ENCODE peak calls at places on chromosomes 6 and 20, in nine cellular contexts. A is HFF-Myc; N is CD8-positive, alpha-beta T cell; X is HCT116; O is foreskin fibroblast; B is heart left ventricle; E is heart right ventricle; J is astrocyte; H is PC-3. F is an unnamed sample.

GRCh38 chr20:10110151-10110550 is 75.4 kb downstream of the ANKEF1 start:
- DNase-seq in E (no peak), J (peak; percentile 76), H (peak; percentile 68), B (no peak), X (no peak), O (peak; percentile 62), N (no peak), A (no peak), F (peak; percentile 48)

GRCh38 chr6:1865585-1865984 is 255.9 kb downstream of the FOXC1 start:
- DNase-seq in N (no peak), X (no peak), O (no peak), B (no peak), A (no peak), H (no peak), J (no peak), E (no peak), F (no peak)

GRCh38 chr6:160042014-160042773 is 73.3 kb downstream of the IGF2R start:
- DNase-seq in O (peak; percentile 79), J (peak; percentile 84), N (no peak), H (peak; percentile 80), A (no peak), B (no peak), E (no peak), X (no peak), F (peak; percentile 33)

GRCh38 chr6:36139991-36140710 is 9.8 kb downstream of the MAPK13 start:
- DNase-seq in H (no peak), E (no peak), X (no peak), N (no peak), O (no peak), J (no peak), B (no peak), A (no peak), F (no peak)

GRCh38 chr20:43022081-43022480 is 167.6 kb downstream of the PTPRT start:
- DNase-seq in H (no peak), E (no peak), A (no peak), J (no peak), N (no peak), X (no peak), B (no peak), O (no peak), F (no peak)

GRCh38 chr20:10696650-10697049 is 22.9 kb upstream of the JAG1 start:
- DNase-seq in B (no peak), O (no peak), X (no peak), N (no peak), A (no peak), H (no peak), J (no peak), E (no peak), F (no peak)

GRCh38 chr20:57229490-57229889 is 37.0 kb downstream of the BMP7 start:
- DNase-seq in O (no peak), H (peak; percentile 33), N (no peak), B (no peak), J (no peak), E (no peak), A (no peak), X (no peak), F (no peak)

GRCh38 chr6:13278991-13279390 is 49.3 kb downstream of the TBC1D7 start:
- DNase-seq in N (no peak), H (no peak), X (no peak), A (no peak), E (no peak), J (no peak), O (peak; percentile 89), B (no peak), F (peak; percentile 98)

GRCh38 chr6:26322645-26323482 is 42.1 kb upstream of the BTN3A2 start:
- DNase-seq in A (peak; percentile 94), J (peak; percentile 92), O (peak; percentile 93), E (no peak), H (peak; percentile 96), N (peak; percentile 62), X (peak; percentile 82), B (peak; percentile 37), F (peak; percentile 93)

GRCh38 chr6:2020909-2021308 is 224.5 kb downstream of the GMDS start:
- DNase-seq in N (no peak), J (peak; percentile 65), X (no peak), A (peak; percentile 82), B (no peak), H (peak; percentile 42), O (peak; percentile 76), E (no peak), F (peak; percentile 79)

GRCh38 chr20:1119128-1119505 is 715 bp downstream of the PSMF1 start:
- DNase-seq in H (peak; percentile 21), X (no peak), N (no peak), E (no peak), J (no peak), O (peak; percentile 17), B (no peak), A (no peak), F (no peak)

DNA sequence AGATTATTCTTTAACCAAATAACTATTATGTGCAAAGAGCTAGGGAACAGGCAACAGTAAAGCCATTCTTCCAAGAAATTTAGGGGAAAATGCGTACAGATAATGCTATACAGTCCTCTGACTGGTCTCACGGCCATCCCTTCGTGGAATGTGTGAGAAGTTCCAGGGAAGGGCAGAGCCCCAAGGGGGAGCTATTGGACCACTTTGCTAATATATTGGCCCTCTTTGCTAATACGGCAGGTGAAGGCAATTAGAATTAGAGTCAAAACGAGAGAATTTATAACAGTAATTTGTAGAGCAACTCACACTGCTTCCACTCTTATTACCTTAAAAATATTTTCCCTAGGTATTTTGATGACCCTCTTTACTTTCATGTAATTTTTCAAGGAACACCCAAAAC is 140.4 kb downstream of the IMPG1 start:
- DNase-seq in N (no peak), J (no peak), B (peak; percentile 22), X (peak; percentile 19), E (no peak), H (peak; percentile 51), O (peak; percentile 35), A (no peak), F (no peak)
- TF ChIP-seq CTCF in N (no peak), J (peak; percentile 42), B (peak; percentile 49), X (peak; percentile 49), E (peak; percentile 36), H (peak; percentile 68), O (peak; percentile 35), A (peak; percentile 63), F (peak; percentile 21)

GRCh38 chr6:37372116-37372515 is 18.3 kb downstream of the RNF8 start:
- DNase-seq in B (no peak), E (no peak), X (no peak), N (no peak), J (peak; percentile 31), H (peak; percentile 6), A (no peak), O (no peak), F (no peak)

GRCh38 chr6:37376078-37376743 is 22.4 kb downstream of the RNF8 start:
- DNase-seq in B (no peak), E (no peak), O (no peak), N (no peak), H (no peak), J (no peak), X (no peak), A (no peak), F (no peak)

GRCh38 chr6:37371158-37372083 is 17.6 kb downstream of the RNF8 start:
- DNase-seq in B (no peak), A (no peak), J (no peak), O (no peak), N (no peak), E (no peak), X (no peak), H (no peak), F (no peak)

GRCh38 chr6:37375376-37375775 is 21.6 kb downstream of the RNF8 start:
- DNase-seq in X (no peak), J (no peak), O (no peak), E (no peak), N (no peak), H (no peak), A (no peak), B (no peak), F (no peak)

DNA sequence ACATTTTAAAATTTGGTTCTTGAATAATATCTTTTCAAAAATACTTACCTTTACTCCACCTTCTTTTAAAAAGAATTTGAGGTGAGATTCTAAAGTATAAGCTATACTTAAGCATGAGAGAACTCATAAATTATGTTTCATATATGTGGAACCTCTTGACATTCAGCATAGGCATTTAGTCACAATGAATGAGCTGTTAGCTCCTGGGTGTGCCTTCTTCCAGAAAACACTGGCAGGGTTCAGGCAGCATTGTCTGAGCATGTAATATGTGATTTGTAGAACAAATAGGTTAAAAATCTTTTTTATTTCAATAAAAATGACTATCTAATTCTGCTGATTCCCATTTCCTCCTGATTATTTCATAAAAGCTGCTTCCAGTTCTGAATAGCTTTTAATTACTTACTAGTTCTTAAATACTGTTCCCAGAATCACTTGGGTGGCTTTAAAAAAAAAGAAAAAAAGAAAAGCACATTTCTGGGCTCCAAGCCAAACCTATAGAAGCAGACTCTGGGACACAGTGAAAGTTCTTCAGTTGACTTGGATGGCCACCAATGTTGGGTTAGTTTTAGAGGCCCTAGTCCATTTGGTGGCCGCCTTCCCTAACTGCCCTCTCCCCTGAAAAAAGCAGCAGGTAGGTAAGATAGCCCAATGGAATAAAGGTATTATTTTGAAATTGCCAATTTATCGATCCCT is 20.2 kb downstream of the RNF8 start:
- DNase-seq in E (no peak), A (no peak), N (no peak), B (no peak), H (no peak), J (no peak), X (no peak), O (peak; percentile 13), F (no peak)
- H3K4me3 ChIP-seq in E (no peak overlapping the region), A (no peak overlapping the region), N (no peak overlapping the region), B (no peak overlapping the region), H (no peak overlapping the region), J (no peak overlapping the region), X (no peak overlapping the region), O (no peak overlapping the region), F (no peak overlapping the region)

GRCh38 chr6:55449219-55449618 is 122.0 kb downstream of the GFRAL start:
- DNase-seq in B (no peak), X (no peak), O (no peak), E (no peak), H (peak; percentile 41), A (no peak), N (no peak), J (no peak), F (no peak)
- TF ChIP-seq CTCF in B (no peak), X (peak; percentile 37), O (no peak), E (no peak), H (peak; percentile 61), A (no peak), N (no peak), J (no peak), F (no peak)

DNA sequence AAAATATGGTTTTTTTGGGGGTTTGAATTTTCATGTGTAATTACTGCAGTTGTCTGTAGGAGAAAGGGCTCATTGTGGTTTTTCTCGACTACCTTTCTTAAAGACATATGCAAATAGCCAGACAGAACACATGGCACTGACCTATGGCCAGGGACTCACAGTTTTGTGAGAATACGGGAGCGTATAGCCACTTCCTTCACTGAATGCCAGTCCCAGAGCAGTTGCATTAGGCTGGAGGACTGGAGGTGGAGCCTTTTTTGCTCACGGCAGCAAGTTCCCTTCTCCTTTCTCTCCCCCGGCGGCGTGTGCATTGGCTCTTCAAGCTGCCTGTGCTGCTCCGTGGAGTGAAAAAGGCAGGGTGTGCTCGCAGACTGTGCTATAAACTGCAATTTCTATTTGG is 114.9 kb downstream of the AKAP7 start:
- DNase-seq in B (peak; percentile 49), E (peak; percentile 31), H (peak; percentile 45), O (peak; percentile 73), N (peak; percentile 57), J (peak; percentile 62), X (no peak), A (peak; percentile 5), F (peak; percentile 45)
- H3K4me3 ChIP-seq in B (peak overlapping the region; percentile 41), E (peak overlapping the region; percentile 21), H (peak overlapping the region; percentile 59), O (peak overlapping the region; percentile 42), N (peak overlapping the region; percentile 10), J (peak overlapping the region; percentile 59), X (no peak overlapping the region), A (peak overlapping the region; percentile 13), F (peak overlapping the region; percentile 56)

F was measured in AG10803.